ENCODE peak calls at places on chromosomes 2 and 18, in five cellular contexts. One of them, this sample, is unnamed.

GRCh38 chr2:54561010-54561409 is 104.9 kb downstream of the SPTBN1 start:
- DNase-seq in GM12891: no peak
- DNase-seq in tibial nerve: no peak
- DNase-seq in H54: no peak
- DNase-seq in ovary: no peak
- DNase-seq in this sample: no peak

GRCh38 chr18:22446325-22446724 is 28.6 kb upstream of the CTAGE1 start:
- DNase-seq in tibial nerve: no peak
- DNase-seq in H54: no peak
- DNase-seq in GM12891: no peak
- DNase-seq in ovary: no peak
- DNase-seq in this sample: no peak

GRCh38 chr2:8534729-8535397 is 147.0 kb upstream of the ID2 start:
- DNase-seq in tibial nerve: peak
- DNase-seq in GM12891: no peak
- DNase-seq in H54: no peak
- DNase-seq in ovary: peak
- DNase-seq in this sample: peak

GRCh38 chr18:78736015-78736690 is 243.5 kb upstream of the SALL3 start:
- DNase-seq in H54: no peak
- DNase-seq in ovary: no peak
- DNase-seq in GM12891: no peak
- DNase-seq in tibial nerve: no peak
- DNase-seq in this sample: no peak

GRCh38 chr2:241443486-241444223 is 64.7 kb downstream of the STK25 start:
- DNase-seq in GM12891: no peak
- DNase-seq in H54: no peak
- DNase-seq in ovary: no peak
- DNase-seq in tibial nerve: no peak
- DNase-seq in this sample: no peak

GRCh38 chr2:233938676-233939370 is 21.6 kb downstream of the TRPM8 start:
- DNase-seq in tibial nerve: no peak
- DNase-seq in ovary: no peak
- DNase-seq in H54: no peak
- DNase-seq in GM12891: no peak
- DNase-seq in this sample: no peak

GRCh38 chr2:3107567-3107966 is 270.1 kb downstream of the EIPR1 start:
- DNase-seq in H54: no peak
- DNase-seq in GM12891: no peak
- DNase-seq in tibial nerve: no peak
- DNase-seq in ovary: no peak
- DNase-seq in this sample: peak

GRCh38 chr2:46296840-46297545 is at the start of gene EPAS1:
- DNase-seq in ovary: peak
- DNase-seq in GM12891: peak
- DNase-seq in H54: peak
- DNase-seq in tibial nerve: peak
- DNase-seq in this sample: peak

DNA sequence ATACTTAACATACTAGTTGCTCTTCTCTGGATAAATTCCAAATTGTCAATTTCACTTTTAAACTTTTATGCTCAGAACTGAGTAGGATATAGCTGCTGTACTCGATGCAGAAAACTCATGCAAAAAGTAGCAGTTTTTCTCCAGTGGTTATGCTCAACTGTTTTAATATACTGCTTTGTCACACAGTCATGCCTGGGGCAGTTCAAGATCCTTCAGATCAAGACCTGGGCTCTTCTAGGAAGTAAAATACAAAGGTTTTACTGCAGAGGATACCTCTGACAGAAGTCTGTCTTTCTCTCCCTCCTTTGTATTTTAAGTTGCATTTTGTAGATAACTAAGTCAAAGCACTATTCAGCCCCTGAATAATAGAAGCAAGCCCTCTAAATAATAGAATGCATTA is 183.4 kb upstream of the TRIB2 start:
- DNase-seq in ovary: no peak
- DNase-seq in tibial nerve: no peak
- DNase-seq in GM12891: no peak
- DNase-seq in H54: no peak
- DNase-seq in this sample: no peak
- TF ChIP-seq POLR2A in ovary: no peak
- TF ChIP-seq POLR2A in tibial nerve: no peak
- TF ChIP-seq POLR2A in GM12891: no peak
- TF ChIP-seq POLR2A in H54: no peak
- TF ChIP-seq POLR2A in this sample: no peak

GRCh38 chr2:163541920-163542319 is 193.9 kb downstream of the FIGN start:
- DNase-seq in H54: no peak
- DNase-seq in GM12891: no peak
- DNase-seq in tibial nerve: no peak
- DNase-seq in ovary: no peak
- DNase-seq in this sample: no peak
- TF ChIP-seq POLR2A in H54: no peak
- TF ChIP-seq POLR2A in GM12891: no peak
- TF ChIP-seq POLR2A in tibial nerve: no peak
- TF ChIP-seq POLR2A in ovary: no peak
- TF ChIP-seq POLR2A in this sample: no peak

GRCh38 chr2:189545424-189545823 is 35.2 kb downstream of the SLC40A1 start:
- DNase-seq in H54: no peak
- DNase-seq in ovary: no peak
- DNase-seq in tibial nerve: no peak
- DNase-seq in GM12891: no peak
- DNase-seq in this sample: no peak

GRCh38 chr2:189551808-189552207 is 28.8 kb downstream of the SLC40A1 start:
- DNase-seq in GM12891: no peak
- DNase-seq in H54: no peak
- DNase-seq in ovary: no peak
- DNase-seq in tibial nerve: no peak
- DNase-seq in this sample: no peak

GRCh38 chr2:189552334-189552990 is 28.1 kb downstream of the SLC40A1 start:
- DNase-seq in tibial nerve: no peak
- DNase-seq in ovary: no peak
- DNase-seq in H54: no peak
- DNase-seq in GM12891: no peak
- DNase-seq in this sample: no peak

GRCh38 chr2:189549440-189549832 is 31.1 kb downstream of the SLC40A1 start:
- DNase-seq in GM12891: no peak
- DNase-seq in ovary: no peak
- DNase-seq in H54: no peak
- DNase-seq in tibial nerve: no peak
- DNase-seq in this sample: peak

DNA sequence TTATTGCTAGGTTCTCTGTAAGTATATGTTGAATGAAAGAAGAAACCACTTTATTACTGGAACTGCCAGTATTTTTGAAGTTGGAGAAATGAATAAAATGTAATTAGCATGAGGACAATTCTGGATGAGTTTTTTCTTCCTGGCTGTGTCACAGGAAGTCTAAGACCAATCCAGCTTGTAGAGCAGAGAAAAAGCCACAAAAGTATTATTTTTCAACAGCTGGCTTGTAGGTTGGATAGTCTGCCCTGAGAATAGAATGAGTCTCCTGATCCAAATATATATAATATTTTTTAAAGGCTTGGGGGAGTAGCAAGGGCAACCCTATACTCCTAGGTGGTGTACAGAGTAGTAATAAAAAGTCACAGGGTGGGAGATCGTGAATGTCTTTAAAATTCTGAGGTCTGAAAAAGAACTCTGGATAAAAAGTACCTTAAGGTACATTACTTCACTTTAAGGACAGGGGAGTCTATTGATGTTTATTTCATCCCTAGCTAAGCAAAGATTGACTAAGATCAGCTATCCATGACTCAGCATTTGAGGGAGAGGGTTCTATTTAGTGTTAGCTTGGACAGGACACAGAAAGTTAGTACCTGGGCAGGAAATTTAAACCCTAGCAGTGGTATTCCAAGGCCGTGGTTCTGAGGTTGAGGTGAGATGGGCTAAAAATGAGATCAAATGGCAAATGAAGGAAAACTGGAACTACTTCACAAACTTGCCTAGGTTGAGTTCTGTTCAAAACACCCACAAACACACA is 31.7 kb downstream of the SLC40A1 start:
- DNase-seq in H54: no peak
- DNase-seq in ovary: no peak
- DNase-seq in GM12891: no peak
- DNase-seq in tibial nerve: no peak
- DNase-seq in this sample: no peak
- TF ChIP-seq POLR2A in H54: no peak
- TF ChIP-seq POLR2A in ovary: no peak
- TF ChIP-seq POLR2A in GM12891: no peak
- TF ChIP-seq POLR2A in tibial nerve: no peak
- TF ChIP-seq POLR2A in this sample: no peak

DNA sequence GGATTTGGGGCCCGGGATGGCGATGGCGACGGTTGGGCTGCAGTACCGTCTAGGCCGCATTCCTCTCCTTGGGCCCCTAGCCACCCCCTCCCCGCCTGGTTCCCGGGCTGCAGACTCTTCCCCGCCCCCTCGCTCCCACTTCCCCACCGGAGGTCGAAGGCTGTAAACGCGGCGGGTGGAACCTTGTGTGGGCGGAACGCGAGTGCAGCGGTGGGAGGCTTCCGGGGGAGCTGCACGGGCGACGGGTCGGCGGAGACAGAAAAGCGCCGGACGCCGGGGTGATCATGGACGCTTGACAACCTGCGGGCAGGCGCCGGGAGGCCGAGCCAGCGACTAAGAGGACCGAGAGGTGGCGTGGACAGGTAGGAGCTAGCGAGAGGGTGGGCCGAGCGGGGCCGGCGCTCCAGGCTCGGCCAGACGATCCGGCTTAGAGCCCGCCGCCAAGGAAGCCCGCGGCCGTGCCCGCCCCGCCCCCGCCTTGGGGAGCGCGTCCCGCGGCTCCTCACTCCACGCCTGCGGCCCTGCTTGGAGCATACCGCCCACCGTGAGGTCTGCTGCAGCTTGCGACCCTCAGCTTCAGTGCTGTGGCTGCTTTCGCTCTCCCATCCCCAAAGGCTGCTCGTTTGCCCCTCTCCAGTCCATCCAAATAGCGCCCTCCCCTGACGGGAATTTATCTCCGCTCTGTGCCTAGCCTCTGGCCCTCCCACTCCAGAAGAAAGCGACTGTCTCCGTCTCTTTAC is at the start of gene COPS7B:
- DNase-seq in H54: peak
- DNase-seq in tibial nerve: peak
- DNase-seq in ovary: peak
- DNase-seq in GM12891: peak
- DNase-seq in this sample: peak
- TF ChIP-seq POLR2A in H54: peak
- TF ChIP-seq POLR2A in tibial nerve: no peak
- TF ChIP-seq POLR2A in ovary: no peak
- TF ChIP-seq POLR2A in GM12891: peak
- TF ChIP-seq POLR2A in this sample: no peak

GRCh38 chr2:210954508-210954907 is 398.1 kb downstream of the CPS1 start:
- DNase-seq in ovary: no peak
- DNase-seq in tibial nerve: no peak
- DNase-seq in GM12891: no peak
- DNase-seq in H54: no peak
- DNase-seq in this sample: no peak
- TF ChIP-seq POLR2A in ovary: no peak
- TF ChIP-seq POLR2A in tibial nerve: no peak
- TF ChIP-seq POLR2A in GM12891: no peak
- TF ChIP-seq POLR2A in H54: no peak
- TF ChIP-seq POLR2A in this sample: no peak

GRCh38 chr18:70662588-70662987 is 373.7 kb downstream of the SOCS6 start:
- DNase-seq in tibial nerve: no peak
- DNase-seq in GM12891: no peak
- DNase-seq in ovary: no peak
- DNase-seq in H54: no peak
- DNase-seq in this sample: no peak
- TF ChIP-seq POLR2A in tibial nerve: no peak
- TF ChIP-seq POLR2A in GM12891: no peak
- TF ChIP-seq POLR2A in ovary: no peak
- TF ChIP-seq POLR2A in H54: no peak
- TF ChIP-seq POLR2A in this sample: no peak

GRCh38 chr2:67341336-67341735 is 55.8 kb upstream of the ETAA1 start:
- DNase-seq in H54: no peak
- DNase-seq in GM12891: no peak
- DNase-seq in tibial nerve: no peak
- DNase-seq in ovary: no peak
- DNase-seq in this sample: no peak
- TF ChIP-seq POLR2A in H54: no peak
- TF ChIP-seq POLR2A in GM12891: no peak
- TF ChIP-seq POLR2A in tibial nerve: no peak
- TF ChIP-seq POLR2A in ovary: no peak
- TF ChIP-seq POLR2A in this sample: no peak

GRCh38 chr2:36482576-36483214 is 115.3 kb downstream of the FEZ2 start:
- DNase-seq in ovary: no peak
- DNase-seq in H54: no peak
- DNase-seq in tibial nerve: no peak
- DNase-seq in GM12891: no peak
- DNase-seq in this sample: no peak
- TF ChIP-seq POLR2A in ovary: no peak
- TF ChIP-seq POLR2A in H54: no peak
- TF ChIP-seq POLR2A in tibial nerve: no peak
- TF ChIP-seq POLR2A in GM12891: no peak
- TF ChIP-seq POLR2A in this sample: no peak

DNA sequence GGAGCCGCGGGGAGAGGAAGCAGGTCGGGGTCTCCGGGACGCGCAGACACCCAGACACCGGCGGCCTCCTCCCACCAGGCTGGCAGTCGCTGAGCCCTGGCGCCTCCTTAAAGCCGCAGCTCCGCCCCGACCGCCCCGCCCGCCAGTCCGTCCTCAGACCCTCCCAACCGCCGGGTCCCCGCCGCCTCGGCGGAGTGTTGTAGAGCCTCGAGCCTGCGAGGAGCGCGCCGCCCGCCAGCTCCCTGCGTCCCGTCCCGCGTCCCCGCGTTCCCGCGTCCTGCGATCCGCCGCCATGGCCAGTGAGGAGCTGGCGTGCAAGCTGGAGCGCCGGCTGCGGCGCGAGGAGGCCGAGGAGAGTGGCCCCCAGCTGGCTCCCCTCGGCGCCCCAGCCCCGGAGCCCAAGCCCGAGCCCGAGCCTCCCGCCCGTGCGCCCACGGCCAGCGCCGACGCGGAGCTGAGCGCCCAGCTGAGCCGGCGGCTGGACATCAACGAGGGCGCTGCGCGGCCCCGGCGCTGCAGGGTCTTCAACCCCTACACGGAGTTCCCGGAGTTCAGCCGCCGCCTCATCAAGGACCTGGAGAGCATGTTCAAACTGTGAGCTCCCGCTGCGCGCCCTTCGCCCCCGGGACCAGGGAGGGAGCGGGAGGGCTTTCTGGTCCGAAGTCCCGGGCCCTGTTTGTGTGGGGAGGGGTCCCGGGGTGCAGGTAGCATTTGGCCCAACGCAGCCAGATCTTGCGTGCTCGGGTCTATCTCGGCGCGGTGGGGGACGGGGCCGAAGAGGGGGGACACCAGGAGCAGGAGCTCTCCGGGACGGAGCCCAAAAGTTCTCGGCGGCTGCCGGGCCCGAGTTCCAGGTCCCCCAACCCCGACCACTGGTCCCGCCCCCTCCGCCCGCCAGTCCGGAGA is at the start of gene EFHD1:
- DNase-seq in GM12891: peak
- DNase-seq in tibial nerve: peak
- DNase-seq in H54: peak
- DNase-seq in ovary: peak
- DNase-seq in this sample: peak
- TF ChIP-seq POLR2A in GM12891: no peak
- TF ChIP-seq POLR2A in tibial nerve: no peak
- TF ChIP-seq POLR2A in H54: peak
- TF ChIP-seq POLR2A in ovary: peak
- TF ChIP-seq POLR2A in this sample: peak